ENCODE peak calls at places on chromosomes 1 and 21, in six cellular contexts. One of them, this sample, is unnamed.

GRCh38 chr1:89552481-89553194 is 28.0 kb downstream of the LRRC8B start:
- DNase-seq in foreskin fibroblast: peak; percentile 57
- DNase-seq in pancreas: no peak
- DNase-seq in fibroblast of lung: peak; percentile 66
- DNase-seq in HFF-Myc: no peak
- DNase-seq in esophagus squamous epithelium: no peak
- DNase-seq in this sample: no peak

GRCh38 chr1:245825128-245825901 is 670.5 kb downstream of the KIF26B start:
- DNase-seq in pancreas: no peak
- DNase-seq in foreskin fibroblast: peak; percentile 34
- DNase-seq in HFF-Myc: no peak
- DNase-seq in fibroblast of lung: peak; percentile 48
- DNase-seq in esophagus squamous epithelium: no peak
- DNase-seq in this sample: no peak

GRCh38 chr1:7476402-7476801 is 294.7 kb upstream of the VAMP3 start:
- DNase-seq in esophagus squamous epithelium: no peak
- DNase-seq in HFF-Myc: no peak
- DNase-seq in fibroblast of lung: no peak
- DNase-seq in foreskin fibroblast: no peak
- DNase-seq in pancreas: no peak
- DNase-seq in this sample: no peak

GRCh38 chr1:43992232-43992995 is 1.0 kb downstream of the CCDC24 start:
- DNase-seq in HFF-Myc: no peak
- DNase-seq in foreskin fibroblast: no peak
- DNase-seq in pancreas: no peak
- DNase-seq in fibroblast of lung: no peak
- DNase-seq in esophagus squamous epithelium: no peak
- DNase-seq in this sample: no peak

GRCh38 chr1:56798053-56798471 is 21.1 kb downstream of the FYB2 start:
- DNase-seq in HFF-Myc: no peak
- DNase-seq in esophagus squamous epithelium: no peak
- DNase-seq in foreskin fibroblast: peak; percentile 51
- DNase-seq in pancreas: no peak
- DNase-seq in fibroblast of lung: peak; percentile 26
- DNase-seq in this sample: peak; percentile 42

GRCh38 chr1:25061596-25061995 is 131.5 kb upstream of the RUNX3 start:
- DNase-seq in pancreas: peak; percentile 39
- DNase-seq in fibroblast of lung: no peak
- DNase-seq in HFF-Myc: no peak
- DNase-seq in esophagus squamous epithelium: no peak
- DNase-seq in foreskin fibroblast: no peak
- DNase-seq in this sample: no peak

GRCh38 chr1:205458777-205459566 is 3.1 kb upstream of the BLACAT1 start:
- DNase-seq in pancreas: no peak
- DNase-seq in fibroblast of lung: peak; percentile 63
- DNase-seq in HFF-Myc: no peak
- DNase-seq in foreskin fibroblast: peak; percentile 74
- DNase-seq in esophagus squamous epithelium: no peak
- DNase-seq in this sample: no peak

GRCh38 chr1:85576256-85576641 is 4.3 kb upstream of the CCN1 start:
- DNase-seq in foreskin fibroblast: no peak
- DNase-seq in pancreas: no peak
- DNase-seq in HFF-Myc: peak; percentile 59
- DNase-seq in fibroblast of lung: no peak
- DNase-seq in esophagus squamous epithelium: no peak
- DNase-seq in this sample: no peak

GRCh38 chr21:43825936-43826622 is 36.7 kb downstream of the RRP1 start:
- DNase-seq in esophagus squamous epithelium: no peak
- DNase-seq in pancreas: peak; percentile 55
- DNase-seq in fibroblast of lung: no peak
- DNase-seq in HFF-Myc: no peak
- DNase-seq in foreskin fibroblast: no peak
- DNase-seq in this sample: no peak

GRCh38 chr1:1307908-1308755 is at the start of the genes ACAP3 and PUSL1:
- DNase-seq in pancreas: peak; percentile 92
- DNase-seq in HFF-Myc: peak; percentile 60
- DNase-seq in esophagus squamous epithelium: peak; percentile 52
- DNase-seq in foreskin fibroblast: peak; percentile 97
- DNase-seq in fibroblast of lung: peak; percentile 96
- DNase-seq in this sample: peak; percentile 53
- TF ChIP-seq CTCF in pancreas: no peak
- TF ChIP-seq CTCF in HFF-Myc: no peak
- TF ChIP-seq CTCF in esophagus squamous epithelium: no peak
- TF ChIP-seq CTCF in foreskin fibroblast: no peak
- TF ChIP-seq CTCF in fibroblast of lung: no peak
- TF ChIP-seq CTCF in this sample: no peak

GRCh38 chr1:155253208-155253607 is 2.1 kb downstream of the ENTREP3 start:
- DNase-seq in esophagus squamous epithelium: no peak
- DNase-seq in fibroblast of lung: no peak
- DNase-seq in foreskin fibroblast: no peak
- DNase-seq in pancreas: no peak
- DNase-seq in HFF-Myc: no peak
- DNase-seq in this sample: no peak

GRCh38 chr1:155254228-155254713 is 1.0 kb downstream of the ENTREP3 start:
- DNase-seq in pancreas: no peak
- DNase-seq in fibroblast of lung: no peak
- DNase-seq in HFF-Myc: no peak
- DNase-seq in esophagus squamous epithelium: no peak
- DNase-seq in foreskin fibroblast: peak; percentile 8
- DNase-seq in this sample: no peak

GRCh38 chr1:155254714-155255242 is 505 bp downstream of the ENTREP3 start:
- DNase-seq in esophagus squamous epithelium: no peak
- DNase-seq in HFF-Myc: no peak
- DNase-seq in pancreas: peak; percentile 65
- DNase-seq in foreskin fibroblast: peak; percentile 52
- DNase-seq in fibroblast of lung: no peak
- DNase-seq in this sample: no peak

GRCh38 chr1:155255243-155256100 is at the start of gene ENTREP3:
- DNase-seq in pancreas: peak; percentile 89
- DNase-seq in esophagus squamous epithelium: no peak
- DNase-seq in fibroblast of lung: peak; percentile 79
- DNase-seq in HFF-Myc: no peak
- DNase-seq in foreskin fibroblast: peak; percentile 94
- DNase-seq in this sample: no peak

DNA sequence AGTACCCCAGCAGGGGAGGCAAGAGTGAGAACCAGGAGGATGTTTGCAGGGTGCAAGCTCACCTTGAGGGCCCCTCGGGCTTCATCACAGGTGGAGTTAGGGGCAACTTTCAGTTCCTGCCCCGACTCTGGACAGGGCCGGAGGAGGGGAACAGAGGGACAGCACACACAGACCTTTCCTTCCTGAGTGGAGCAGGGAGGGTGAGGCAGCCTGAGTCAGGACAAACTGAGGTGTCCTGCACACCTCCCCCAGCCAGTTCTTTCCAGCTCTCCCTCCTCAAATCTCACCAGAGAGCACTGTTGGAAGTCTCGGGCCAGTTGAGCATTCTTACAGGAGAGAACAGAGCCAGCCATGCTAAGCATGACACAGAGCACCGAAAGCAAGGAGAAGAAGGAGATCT is 1.5 kb downstream of the ENTREP3 start:
- DNase-seq in pancreas: no peak
- DNase-seq in esophagus squamous epithelium: no peak
- DNase-seq in HFF-Myc: no peak
- DNase-seq in foreskin fibroblast: peak; percentile 57
- DNase-seq in fibroblast of lung: no peak
- DNase-seq in this sample: no peak
- H3K4me3 ChIP-seq in pancreas: peak overlapping the region; percentile 87
- H3K4me3 ChIP-seq in esophagus squamous epithelium: peak overlapping the region; percentile 95
- H3K4me3 ChIP-seq in HFF-Myc: peak overlapping the region; percentile 82
- H3K4me3 ChIP-seq in foreskin fibroblast: peak overlapping the region; percentile 79
- H3K4me3 ChIP-seq in fibroblast of lung: peak overlapping the region; percentile 80
- H3K4me3 ChIP-seq in this sample: peak overlapping the region; percentile 86

GRCh38 chr1:180881806-180882509 is 30.7 kb upstream of the KIAA1614 start:
- DNase-seq in pancreas: no peak
- DNase-seq in foreskin fibroblast: peak; percentile 64
- DNase-seq in esophagus squamous epithelium: no peak
- DNase-seq in fibroblast of lung: peak; percentile 74
- DNase-seq in HFF-Myc: peak; percentile 19
- DNase-seq in this sample: no peak
- TF ChIP-seq CTCF in pancreas: no peak
- TF ChIP-seq CTCF in foreskin fibroblast: peak; percentile 33
- TF ChIP-seq CTCF in esophagus squamous epithelium: no peak
- TF ChIP-seq CTCF in fibroblast of lung: peak; percentile 46
- TF ChIP-seq CTCF in HFF-Myc: peak; percentile 30
- TF ChIP-seq CTCF in this sample: peak; percentile 53

GRCh38 chr1:107949467-107950253 is 15.3 kb downstream of the VAV3 start:
- DNase-seq in HFF-Myc: no peak
- DNase-seq in fibroblast of lung: no peak
- DNase-seq in foreskin fibroblast: no peak
- DNase-seq in esophagus squamous epithelium: no peak
- DNase-seq in pancreas: no peak
- DNase-seq in this sample: no peak
- H3K4me3 ChIP-seq in HFF-Myc: no peak overlapping the region
- H3K4me3 ChIP-seq in fibroblast of lung: no peak overlapping the region
- H3K4me3 ChIP-seq in foreskin fibroblast: no peak overlapping the region
- H3K4me3 ChIP-seq in esophagus squamous epithelium: no peak overlapping the region
- H3K4me3 ChIP-seq in pancreas: no peak overlapping the region
- H3K4me3 ChIP-seq in this sample: no peak overlapping the region

DNA sequence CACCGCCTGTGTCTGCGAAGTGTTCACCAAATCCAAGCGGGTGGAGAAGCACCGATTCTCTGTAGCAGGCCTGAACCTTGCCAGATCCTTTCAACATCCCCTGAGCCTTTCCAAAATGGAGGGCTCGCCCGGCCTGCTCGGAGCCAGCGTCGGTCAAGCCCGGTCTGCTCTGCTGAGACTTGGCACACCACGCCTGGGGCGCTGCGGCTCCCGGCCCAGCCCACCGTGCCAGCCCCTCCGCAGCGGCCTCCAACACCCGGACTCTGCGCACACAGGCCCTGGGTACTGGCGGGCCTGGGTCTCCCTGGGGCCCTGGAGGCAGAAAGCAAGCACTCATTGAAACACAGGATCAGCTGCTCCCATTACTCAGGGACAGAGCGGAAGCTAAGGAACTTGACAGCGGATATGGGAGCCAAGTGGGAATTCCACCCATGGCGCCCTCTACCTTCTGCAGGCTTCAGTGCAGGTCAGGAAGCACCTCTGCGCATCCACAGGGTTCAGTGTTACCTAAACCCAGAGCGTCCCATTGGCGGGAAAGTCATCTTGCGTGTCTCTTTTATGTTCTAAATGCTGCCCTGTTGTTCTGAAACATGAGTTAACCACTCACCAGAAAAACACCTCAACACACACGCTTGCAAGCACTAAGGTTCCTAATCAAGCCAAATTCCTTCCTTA is 159.9 kb downstream of the ZBTB18 start:
- DNase-seq in HFF-Myc: no peak
- DNase-seq in pancreas: no peak
- DNase-seq in foreskin fibroblast: no peak
- DNase-seq in fibroblast of lung: no peak
- DNase-seq in esophagus squamous epithelium: no peak
- DNase-seq in this sample: no peak
- TF ChIP-seq CTCF in HFF-Myc: peak; percentile 52
- TF ChIP-seq CTCF in pancreas: no peak
- TF ChIP-seq CTCF in foreskin fibroblast: no peak
- TF ChIP-seq CTCF in fibroblast of lung: peak; percentile 40
- TF ChIP-seq CTCF in esophagus squamous epithelium: no peak
- TF ChIP-seq CTCF in this sample: peak; percentile 25

DNA sequence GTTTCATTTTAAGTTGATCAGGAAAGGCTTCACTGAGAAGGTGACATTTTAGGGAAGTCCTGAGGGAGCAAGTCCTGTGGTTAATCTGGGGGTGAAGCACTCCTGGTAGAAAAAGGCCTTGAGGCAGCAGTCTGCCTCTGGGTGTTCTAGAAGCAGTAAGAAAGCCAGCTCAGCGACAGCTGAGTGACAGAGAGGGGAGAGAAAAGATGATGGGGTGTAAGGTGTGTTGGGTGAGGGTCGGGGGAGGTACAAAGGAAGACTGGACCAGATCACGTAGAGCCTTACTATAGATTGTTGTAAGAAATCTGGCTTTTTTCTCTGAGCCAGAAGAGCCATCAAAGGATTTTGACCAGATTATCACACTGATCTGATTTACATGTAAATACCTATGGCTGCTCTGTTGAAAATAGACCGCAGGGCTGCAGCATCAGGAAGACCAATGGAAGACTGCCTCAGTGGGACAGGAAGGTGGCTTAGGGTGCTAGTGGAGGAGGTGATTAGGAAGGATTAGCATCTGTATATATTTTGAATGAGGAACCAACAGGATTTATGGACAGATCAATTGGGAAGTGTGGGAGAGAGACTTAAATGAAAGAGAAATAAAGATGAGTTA is 131.2 kb downstream of the CDC7 start:
- DNase-seq in pancreas: no peak
- DNase-seq in HFF-Myc: no peak
- DNase-seq in fibroblast of lung: no peak
- DNase-seq in foreskin fibroblast: no peak
- DNase-seq in esophagus squamous epithelium: no peak
- DNase-seq in this sample: no peak
- H3K4me3 ChIP-seq in pancreas: no peak overlapping the region
- H3K4me3 ChIP-seq in HFF-Myc: no peak overlapping the region
- H3K4me3 ChIP-seq in fibroblast of lung: no peak overlapping the region
- H3K4me3 ChIP-seq in foreskin fibroblast: no peak overlapping the region
- H3K4me3 ChIP-seq in esophagus squamous epithelium: no peak overlapping the region
- H3K4me3 ChIP-seq in this sample: no peak overlapping the region

GRCh38 chr1:201655243-201655642 is 116.3 kb downstream of the NAV1 start:
- DNase-seq in esophagus squamous epithelium: no peak
- DNase-seq in HFF-Myc: peak; percentile 95
- DNase-seq in fibroblast of lung: peak; percentile 87
- DNase-seq in pancreas: no peak
- DNase-seq in foreskin fibroblast: peak; percentile 98
- DNase-seq in this sample: peak; percentile 82
- TF ChIP-seq CTCF in esophagus squamous epithelium: no peak
- TF ChIP-seq CTCF in HFF-Myc: peak; percentile 36
- TF ChIP-seq CTCF in fibroblast of lung: peak; percentile 39
- TF ChIP-seq CTCF in pancreas: no peak
- TF ChIP-seq CTCF in foreskin fibroblast: peak; percentile 45
- TF ChIP-seq CTCF in this sample: peak; percentile 68

GRCh38 chr1:160521554-160521953 is 1.5 kb downstream of the SLAMF6 start:
- DNase-seq in pancreas: no peak
- DNase-seq in foreskin fibroblast: no peak
- DNase-seq in fibroblast of lung: no peak
- DNase-seq in esophagus squamous epithelium: no peak
- DNase-seq in HFF-Myc: no peak
- DNase-seq in this sample: no peak

GRCh38 chr1:160522136-160522535 is 919 bp downstream of the SLAMF6 start:
- DNase-seq in pancreas: no peak
- DNase-seq in esophagus squamous epithelium: no peak
- DNase-seq in fibroblast of lung: no peak
- DNase-seq in foreskin fibroblast: no peak
- DNase-seq in HFF-Myc: no peak
- DNase-seq in this sample: no peak

GRCh38 chr1:160519542-160520435 is 3.3 kb downstream of the SLAMF6 start:
- DNase-seq in esophagus squamous epithelium: no peak
- DNase-seq in fibroblast of lung: no peak
- DNase-seq in HFF-Myc: no peak
- DNase-seq in pancreas: no peak
- DNase-seq in foreskin fibroblast: no peak
- DNase-seq in this sample: no peak

GRCh38 chr1:160520999-160521398 is 2.1 kb downstream of the SLAMF6 start:
- DNase-seq in HFF-Myc: no peak
- DNase-seq in esophagus squamous epithelium: no peak
- DNase-seq in fibroblast of lung: no peak
- DNase-seq in pancreas: no peak
- DNase-seq in foreskin fibroblast: no peak
- DNase-seq in this sample: no peak

DNA sequence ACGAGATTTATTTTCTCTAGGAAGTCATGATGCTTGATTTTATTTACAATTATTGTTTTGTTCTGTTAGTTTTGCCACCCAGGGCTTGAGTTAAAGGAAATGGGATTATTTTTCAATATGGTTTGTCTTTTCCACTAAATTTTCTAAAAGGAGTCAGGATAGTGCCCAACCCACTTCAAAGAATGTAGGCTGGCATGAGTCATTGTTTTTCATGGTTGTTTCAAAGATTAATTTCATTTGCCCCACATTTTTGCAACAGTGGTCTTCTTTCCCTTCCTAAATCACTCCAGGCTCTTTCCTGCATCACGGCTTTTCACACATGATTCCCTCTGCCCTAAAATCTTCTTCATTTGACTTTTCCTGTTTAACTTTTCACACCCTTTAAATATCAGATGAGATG is 2.5 kb downstream of the SLAMF6 start:
- DNase-seq in foreskin fibroblast: no peak
- DNase-seq in pancreas: no peak
- DNase-seq in HFF-Myc: no peak
- DNase-seq in fibroblast of lung: no peak
- DNase-seq in esophagus squamous epithelium: no peak
- DNase-seq in this sample: no peak
- H3K4me3 ChIP-seq in foreskin fibroblast: no peak overlapping the region
- H3K4me3 ChIP-seq in pancreas: no peak overlapping the region
- H3K4me3 ChIP-seq in HFF-Myc: no peak overlapping the region
- H3K4me3 ChIP-seq in fibroblast of lung: no peak overlapping the region
- H3K4me3 ChIP-seq in esophagus squamous epithelium: peak overlapping the region; percentile 6
- H3K4me3 ChIP-seq in this sample: no peak overlapping the region